ENCODE peak calls at places on chromosomes 3 and 15, in ten cellular contexts. One of them, this sample, is unnamed.

GRCh38 chr3:70821602-70822001 is 509.2 kb upstream of the MDFIC2 start:
- DNase-seq in GM23248: no peak
- DNase-seq in CD8-positive, alpha-beta memory T cell: no peak
- DNase-seq in KBM-7: no peak
- DNase-seq in activated CD8-positive, alpha-beta memory T cell treated with anti-CD3 and anti-CD28 coated beads, Interleukin-2, amount 10 ng/mL, durations not matched to agents 7 days and 5 days: no peak
- DNase-seq in HT-29: no peak
- DNase-seq in CD8-positive, alpha-beta T cell: no peak
- DNase-seq in NCI-H345: no peak
- DNase-seq in right cardiac atrium: no peak
- DNase-seq in activated CD8-positive, alpha-beta T cell treated with anti-CD3 and anti-CD28 coated beads, Interleukin-2, amount 10 ng/mL, durations not matched to agents 7 days and 5 days: no peak
- DNase-seq in this sample: no peak

GRCh38 chr3:184185461-184186183 is 377 bp upstream of the ABCF3 start:
- DNase-seq in CD8-positive, alpha-beta T cell: peak
- DNase-seq in KBM-7: peak
- DNase-seq in NCI-H345: peak
- DNase-seq in activated CD8-positive, alpha-beta T cell treated with anti-CD3 and anti-CD28 coated beads, Interleukin-2, amount 10 ng/mL, durations not matched to agents 7 days and 5 days: peak
- DNase-seq in activated CD8-positive, alpha-beta memory T cell treated with anti-CD3 and anti-CD28 coated beads, Interleukin-2, amount 10 ng/mL, durations not matched to agents 7 days and 5 days: peak
- DNase-seq in right cardiac atrium: peak
- DNase-seq in CD8-positive, alpha-beta memory T cell: peak
- DNase-seq in GM23248: peak
- DNase-seq in HT-29: peak
- DNase-seq in this sample: peak

GRCh38 chr3:159619341-159619885 is 369.2 kb upstream of the IL12A start:
- DNase-seq in activated CD8-positive, alpha-beta memory T cell treated with anti-CD3 and anti-CD28 coated beads, Interleukin-2, amount 10 ng/mL, durations not matched to agents 7 days and 5 days: no peak
- DNase-seq in KBM-7: no peak
- DNase-seq in right cardiac atrium: no peak
- DNase-seq in GM23248: peak
- DNase-seq in CD8-positive, alpha-beta T cell: no peak
- DNase-seq in activated CD8-positive, alpha-beta T cell treated with anti-CD3 and anti-CD28 coated beads, Interleukin-2, amount 10 ng/mL, durations not matched to agents 7 days and 5 days: no peak
- DNase-seq in NCI-H345: peak
- DNase-seq in CD8-positive, alpha-beta memory T cell: no peak
- DNase-seq in HT-29: no peak
- DNase-seq in this sample: no peak

GRCh38 chr3:186025161-186025560 is 83.7 kb downstream of the ETV5 start:
- DNase-seq in right cardiac atrium: no peak
- DNase-seq in NCI-H345: no peak
- DNase-seq in HT-29: no peak
- DNase-seq in GM23248: peak
- DNase-seq in CD8-positive, alpha-beta T cell: no peak
- DNase-seq in activated CD8-positive, alpha-beta T cell treated with anti-CD3 and anti-CD28 coated beads, Interleukin-2, amount 10 ng/mL, durations not matched to agents 7 days and 5 days: no peak
- DNase-seq in activated CD8-positive, alpha-beta memory T cell treated with anti-CD3 and anti-CD28 coated beads, Interleukin-2, amount 10 ng/mL, durations not matched to agents 7 days and 5 days: peak
- DNase-seq in CD8-positive, alpha-beta memory T cell: no peak
- DNase-seq in KBM-7: no peak
- DNase-seq in this sample: no peak

GRCh38 chr15:63497642-63498100 is 6.7 kb upstream of the USP3 start:
- DNase-seq in CD8-positive, alpha-beta memory T cell: peak
- DNase-seq in activated CD8-positive, alpha-beta memory T cell treated with anti-CD3 and anti-CD28 coated beads, Interleukin-2, amount 10 ng/mL, durations not matched to agents 7 days and 5 days: peak
- DNase-seq in NCI-H345: no peak
- DNase-seq in right cardiac atrium: no peak
- DNase-seq in CD8-positive, alpha-beta T cell: peak
- DNase-seq in KBM-7: peak
- DNase-seq in activated CD8-positive, alpha-beta T cell treated with anti-CD3 and anti-CD28 coated beads, Interleukin-2, amount 10 ng/mL, durations not matched to agents 7 days and 5 days: peak
- DNase-seq in HT-29: no peak
- DNase-seq in GM23248: no peak
- DNase-seq in this sample: peak

GRCh38 chr3:8663177-8664061 is 18.8 kb upstream of the SSUH2 start:
- DNase-seq in HT-29: peak
- DNase-seq in right cardiac atrium: peak
- DNase-seq in activated CD8-positive, alpha-beta memory T cell treated with anti-CD3 and anti-CD28 coated beads, Interleukin-2, amount 10 ng/mL, durations not matched to agents 7 days and 5 days: peak
- DNase-seq in activated CD8-positive, alpha-beta T cell treated with anti-CD3 and anti-CD28 coated beads, Interleukin-2, amount 10 ng/mL, durations not matched to agents 7 days and 5 days: peak
- DNase-seq in NCI-H345: peak
- DNase-seq in GM23248: peak
- DNase-seq in KBM-7: peak
- DNase-seq in CD8-positive, alpha-beta memory T cell: no peak
- DNase-seq in CD8-positive, alpha-beta T cell: no peak
- DNase-seq in this sample: peak

GRCh38 chr15:79562538-79563298 is 130.6 kb downstream of the MINAR1 start:
- DNase-seq in CD8-positive, alpha-beta memory T cell: no peak
- DNase-seq in right cardiac atrium: no peak
- DNase-seq in GM23248: peak
- DNase-seq in HT-29: no peak
- DNase-seq in activated CD8-positive, alpha-beta memory T cell treated with anti-CD3 and anti-CD28 coated beads, Interleukin-2, amount 10 ng/mL, durations not matched to agents 7 days and 5 days: no peak
- DNase-seq in KBM-7: no peak
- DNase-seq in NCI-H345: no peak
- DNase-seq in CD8-positive, alpha-beta T cell: no peak
- DNase-seq in activated CD8-positive, alpha-beta T cell treated with anti-CD3 and anti-CD28 coated beads, Interleukin-2, amount 10 ng/mL, durations not matched to agents 7 days and 5 days: no peak
- DNase-seq in this sample: no peak

GRCh38 chr15:101162701-101163483 is 89.0 kb downstream of the CHSY1 start:
- DNase-seq in CD8-positive, alpha-beta T cell: no peak
- DNase-seq in KBM-7: no peak
- DNase-seq in NCI-H345: no peak
- DNase-seq in GM23248: no peak
- DNase-seq in CD8-positive, alpha-beta memory T cell: no peak
- DNase-seq in HT-29: no peak
- DNase-seq in activated CD8-positive, alpha-beta T cell treated with anti-CD3 and anti-CD28 coated beads, Interleukin-2, amount 10 ng/mL, durations not matched to agents 7 days and 5 days: no peak
- DNase-seq in right cardiac atrium: peak
- DNase-seq in activated CD8-positive, alpha-beta memory T cell treated with anti-CD3 and anti-CD28 coated beads, Interleukin-2, amount 10 ng/mL, durations not matched to agents 7 days and 5 days: no peak
- DNase-seq in this sample: no peak

GRCh38 chr15:65303687-65304392 is 637 bp upstream of the RNU5B-1 start:
- DNase-seq in HT-29: peak
- DNase-seq in NCI-H345: peak
- DNase-seq in CD8-positive, alpha-beta T cell: peak
- DNase-seq in right cardiac atrium: peak
- DNase-seq in activated CD8-positive, alpha-beta T cell treated with anti-CD3 and anti-CD28 coated beads, Interleukin-2, amount 10 ng/mL, durations not matched to agents 7 days and 5 days: peak
- DNase-seq in CD8-positive, alpha-beta memory T cell: no peak
- DNase-seq in GM23248: peak
- DNase-seq in activated CD8-positive, alpha-beta memory T cell treated with anti-CD3 and anti-CD28 coated beads, Interleukin-2, amount 10 ng/mL, durations not matched to agents 7 days and 5 days: peak
- DNase-seq in KBM-7: no peak
- DNase-seq in this sample: no peak

GRCh38 chr15:92277776-92278175 is 115.9 kb upstream of the ST8SIA2 start:
- DNase-seq in HT-29: peak
- DNase-seq in activated CD8-positive, alpha-beta memory T cell treated with anti-CD3 and anti-CD28 coated beads, Interleukin-2, amount 10 ng/mL, durations not matched to agents 7 days and 5 days: no peak
- DNase-seq in CD8-positive, alpha-beta T cell: no peak
- DNase-seq in NCI-H345: peak
- DNase-seq in CD8-positive, alpha-beta memory T cell: no peak
- DNase-seq in KBM-7: peak
- DNase-seq in right cardiac atrium: no peak
- DNase-seq in activated CD8-positive, alpha-beta T cell treated with anti-CD3 and anti-CD28 coated beads, Interleukin-2, amount 10 ng/mL, durations not matched to agents 7 days and 5 days: no peak
- DNase-seq in GM23248: peak
- DNase-seq in this sample: no peak

GRCh38 chr3:188415196-188415595 is 261.2 kb downstream of the LPP start:
- DNase-seq in right cardiac atrium: no peak
- DNase-seq in CD8-positive, alpha-beta T cell: no peak
- DNase-seq in CD8-positive, alpha-beta memory T cell: no peak
- DNase-seq in NCI-H345: no peak
- DNase-seq in activated CD8-positive, alpha-beta memory T cell treated with anti-CD3 and anti-CD28 coated beads, Interleukin-2, amount 10 ng/mL, durations not matched to agents 7 days and 5 days: no peak
- DNase-seq in activated CD8-positive, alpha-beta T cell treated with anti-CD3 and anti-CD28 coated beads, Interleukin-2, amount 10 ng/mL, durations not matched to agents 7 days and 5 days: no peak
- DNase-seq in KBM-7: no peak
- DNase-seq in HT-29: no peak
- DNase-seq in GM23248: peak
- DNase-seq in this sample: no peak

This sample was measured in germinal center.